ENCODE peak calls at places on chromosome 18, in six cellular contexts. Q, W, P, E, T and K are unnamed samples.
A peak's percentile ranks its signal among the peaks of the same experiment; 100 is the strongest.

GRCh38 chr18:30361864-30362540 is 680.5 kb downstream of the DSC3 start:
- DNase-seq in Q (no peak), W (no peak), P (no peak), E (no peak), T (no peak), K (no peak)

GRCh38 chr18:70221156-70221910 is 15.8 kb upstream of the RTTN start:
- DNase-seq in Q (no peak), W (no peak), P (no peak), E (no peak), T (no peak), K (no peak)

GRCh38 chr18:54958711-54959625 is at the start of gene CCDC68:
- DNase-seq in Q (no peak), W (peak; percentile 50), P (no peak), E (peak; percentile 56), T (no peak), K (peak; percentile 41)

GRCh38 chr18:36509646-36510197 is 212.2 kb downstream of the FHOD3 start:
- DNase-seq in Q (no peak), W (no peak), P (no peak), E (no peak), T (no peak), K (no peak)

GRCh38 chr18:25621144-25621543 is 269.2 kb upstream of the ZNF521 start:
- DNase-seq in Q (no peak), W (peak; percentile 3), P (no peak), E (no peak), T (no peak), K (no peak)

GRCh38 chr18:39749154-39749553 is 2183.6 kb upstream of the CELF4 start:
- DNase-seq in Q (no peak), W (no peak), P (no peak), E (no peak), T (no peak), K (no peak)

GRCh38 chr18:22345733-22346132 is 72.0 kb downstream of the CTAGE1 start:
- DNase-seq in Q (no peak), W (peak; percentile 34), P (no peak), E (peak; percentile 20), T (no peak), K (no peak)

GRCh38 chr18:10023853-10024638 is 110.2 kb downstream of the VAPA start:
- DNase-seq in Q (no peak), W (peak; percentile 29), P (no peak), E (no peak), T (peak; percentile 95), K (no peak)

GRCh38 chr18:13137041-13137938 is 81.3 kb upstream of the LDLRAD4 start:
- DNase-seq in Q (peak; percentile 83), W (peak; percentile 29), P (no peak), E (no peak), T (no peak), K (no peak)

GRCh38 chr18:48330016-48330991 is 78.9 kb downstream of the ZBTB7C start:
- DNase-seq in Q (peak; percentile 62), W (peak; percentile 79), P (peak; percentile 79), E (peak; percentile 65), T (no peak), K (peak; percentile 88)

GRCh38 chr18:3710712-3711269 is 260.8 kb downstream of the TGIF1 start:
- DNase-seq in Q (no peak), W (no peak), P (no peak), E (no peak), T (no peak), K (peak; percentile 17)

GRCh38 chr18:44887227-44887631 is 206.5 kb downstream of the SETBP1 start:
- DNase-seq in Q (no peak), W (peak; percentile 34), P (peak; percentile 36), E (peak; percentile 56), T (no peak), K (peak; percentile 73)

GRCh38 chr18:60534539-60534938 is 162.0 kb upstream of the MC4R start:
- DNase-seq in Q (no peak), W (peak; percentile 69), P (no peak), E (peak; percentile 60), T (no peak), K (no peak)

GRCh38 chr18:57887984-57888383 is 84.9 kb upstream of the ATP8B1 start:
- DNase-seq in Q (no peak), W (no peak), P (no peak), E (no peak), T (no peak), K (no peak)

GRCh38 chr18:13681701-13682100 is 44.7 kb downstream of the FAM210A start:
- DNase-seq in Q (no peak), W (no peak), P (no peak), E (no peak), T (no peak), K (no peak)

GRCh38 chr18:75137346-75137877 is 71.5 kb downstream of the PTGR3 start:
- DNase-seq in Q (peak; percentile 67), W (no peak), P (no peak), E (no peak), T (no peak), K (no peak)

GRCh38 chr18:8722946-8723477 is 17.7 kb downstream of the MTCL1 start:
- DNase-seq in Q (no peak), W (no peak), P (no peak), E (no peak), T (no peak), K (no peak)

GRCh38 chr18:8375899-8376512 is 233.2 kb upstream of the RAB12 start:
- DNase-seq in Q (no peak), W (no peak), P (no peak), E (no peak), T (no peak), K (no peak)

GRCh38 chr18:44943201-44943881 is 262.7 kb downstream of the SETBP1 start:
- DNase-seq in Q (no peak), W (peak; percentile 53), P (no peak), E (peak; percentile 87), T (no peak), K (no peak)

GRCh38 chr18:12026562-12026961 is 45.3 kb downstream of the IMPA2 start:
- DNase-seq in Q (no peak), W (no peak), P (no peak), E (no peak), T (no peak), K (no peak)

GRCh38 chr18:42141439-42141838 is 186.4 kb downstream of the PIK3C3 start:
- DNase-seq in Q (no peak), W (peak; percentile 22), P (no peak), E (peak; percentile 12), T (no peak), K (no peak)

GRCh38 chr18:63970803-63971191 is 916 bp downstream of the SERPINB8 start:
- DNase-seq in Q (no peak), W (peak; percentile 45), P (peak; percentile 69), E (no peak), T (no peak), K (peak; percentile 60)

GRCh38 chr18:3481696-3482210 is 31.8 kb downstream of the TGIF1 start:
- DNase-seq in Q (no peak), W (peak; percentile 34), P (peak; percentile 37), E (peak; percentile 66), T (no peak), K (peak; percentile 52)